ENCODE peak calls at places on chromosomes 2 and 18, in eight cellular contexts. N, M, E, R, U, T, H and F are unnamed samples.

GRCh38 chr2:237604960-237605359 is 14.4 kb upstream of the RAB17 start:
- DNase-seq in N (no peak), M (no peak), E (peak), R (no peak), U (no peak), T (no peak), H (no peak), F (no peak)

GRCh38 chr2:205743982-205744644 is 61.8 kb downstream of the NRP2 start:
- DNase-seq in N (no peak), M (no peak), E (no peak), R (no peak), U (no peak), T (no peak), H (no peak), F (no peak)

GRCh38 chr18:58045265-58046086 is 1.4 kb downstream of the NEDD4L start:
- DNase-seq in N (no peak), M (peak), E (peak), R (no peak), U (no peak), T (peak), H (no peak), F (peak)

GRCh38 chr2:109171444-109172334 is 42.7 kb downstream of the SH3RF3 start:
- DNase-seq in N (peak), M (no peak), E (no peak), R (peak), U (no peak), T (no peak), H (peak), F (peak)

GRCh38 chr2:53933329-53933728 is 37.5 kb downstream of the PSME4 start:
- DNase-seq in N (no peak), M (no peak), E (no peak), R (no peak), U (no peak), T (no peak), H (no peak), F (no peak)

GRCh38 chr2:57850415-57851130 is 196.0 kb upstream of the VRK2 start:
- DNase-seq in N (no peak), M (no peak), E (no peak), R (no peak), U (no peak), T (no peak), H (no peak), F (no peak)

GRCh38 chr2:54279385-54279784 is 23.4 kb upstream of the TSPYL6 start:
- DNase-seq in N (no peak), M (no peak), E (no peak), R (no peak), U (no peak), T (no peak), H (no peak), F (no peak)

GRCh38 chr2:16525265-16525887 is 140.3 kb downstream of the CYRIA start:
- DNase-seq in N (no peak), M (peak), E (peak), R (no peak), U (no peak), T (peak), H (no peak), F (peak)

GRCh38 chr2:241496904-241497877 is 11.2 kb downstream of the STK25 start:
- DNase-seq in N (no peak), M (no peak), E (no peak), R (no peak), U (no peak), T (no peak), H (no peak), F (no peak)

GRCh38 chr2:148876190-148876588 is 1.2 kb downstream of the KIF5C start:
- DNase-seq in N (no peak), M (peak), E (no peak), R (no peak), U (no peak), T (peak), H (no peak), F (peak)

GRCh38 chr2:68779595-68779994 is 45.0 kb downstream of the ARHGAP25 start:
- DNase-seq in N (no peak), M (no peak), E (no peak), R (no peak), U (no peak), T (no peak), H (no peak), F (no peak)

GRCh38 chr2:54931473-54931872 is 118.8 kb downstream of the RTN4 start:
- DNase-seq in N (no peak), M (no peak), E (no peak), R (no peak), U (no peak), T (no peak), H (no peak), F (no peak)

DNA sequence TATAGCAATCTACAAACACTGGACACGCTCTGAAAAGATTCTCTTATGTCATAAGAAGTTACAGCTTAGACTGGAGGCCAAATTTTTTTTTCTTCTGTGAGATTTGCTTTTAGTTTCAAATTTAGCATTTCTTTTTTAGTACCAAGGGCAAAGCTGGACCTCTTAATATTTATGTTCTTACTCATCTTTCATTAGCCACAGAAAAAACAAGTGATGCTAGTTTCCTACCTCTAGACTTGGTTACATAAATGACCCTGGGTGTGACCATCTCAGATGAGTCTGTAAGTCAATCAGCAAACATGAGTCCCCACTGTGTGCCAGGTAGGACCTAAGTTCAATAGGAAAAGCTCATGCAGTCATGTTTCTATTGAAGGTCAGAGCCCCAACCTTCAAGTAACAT is 94.4 kb downstream of the MEP1B start:
- DNase-seq in N (no peak), M (no peak), E (no peak), R (no peak), U (no peak), T (no peak), H (no peak), F (no peak)
- TF ChIP-seq CTCF in N (no peak), M (no peak), E (no peak), R (no peak), U (no peak), T (no peak), H (no peak), F (no peak)

DNA sequence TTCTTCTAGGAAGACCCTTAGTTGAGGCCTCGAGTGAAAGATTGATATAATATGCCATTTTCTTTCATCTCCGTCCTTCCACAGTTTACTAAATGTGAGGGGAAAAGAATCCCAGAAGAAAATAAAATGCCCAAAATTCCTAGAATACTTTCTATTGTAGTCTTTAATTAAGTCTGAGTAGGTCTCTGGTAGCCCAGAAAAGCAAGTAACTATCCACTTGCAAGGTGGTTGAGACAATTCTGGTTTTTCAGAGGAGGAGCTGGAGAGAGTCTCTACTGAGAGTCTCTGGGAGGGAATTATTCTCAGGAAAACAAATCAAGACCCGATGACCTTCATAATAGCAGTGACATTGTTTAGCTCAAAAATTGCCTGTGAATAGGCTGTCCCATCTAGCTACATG is 63.9 kb upstream of the TTC39C start:
- DNase-seq in N (no peak), M (peak), E (no peak), R (no peak), U (no peak), T (no peak), H (no peak), F (no peak)
- H3K4me3 ChIP-seq in N (no peak), M (no peak), E (no peak), R (no peak), U (no peak), T (no peak), H (no peak), F (no peak)

GRCh38 chr2:122136071-122136470 is 380.6 kb downstream of the TSN start:
- DNase-seq in N (no peak), M (peak), E (peak), R (no peak), U (no peak), T (peak), H (no peak), F (peak)
- TF ChIP-seq CTCF in N (no peak), M (peak), E (peak), R (no peak), U (peak), T (peak), H (no peak), F (peak)

DNA sequence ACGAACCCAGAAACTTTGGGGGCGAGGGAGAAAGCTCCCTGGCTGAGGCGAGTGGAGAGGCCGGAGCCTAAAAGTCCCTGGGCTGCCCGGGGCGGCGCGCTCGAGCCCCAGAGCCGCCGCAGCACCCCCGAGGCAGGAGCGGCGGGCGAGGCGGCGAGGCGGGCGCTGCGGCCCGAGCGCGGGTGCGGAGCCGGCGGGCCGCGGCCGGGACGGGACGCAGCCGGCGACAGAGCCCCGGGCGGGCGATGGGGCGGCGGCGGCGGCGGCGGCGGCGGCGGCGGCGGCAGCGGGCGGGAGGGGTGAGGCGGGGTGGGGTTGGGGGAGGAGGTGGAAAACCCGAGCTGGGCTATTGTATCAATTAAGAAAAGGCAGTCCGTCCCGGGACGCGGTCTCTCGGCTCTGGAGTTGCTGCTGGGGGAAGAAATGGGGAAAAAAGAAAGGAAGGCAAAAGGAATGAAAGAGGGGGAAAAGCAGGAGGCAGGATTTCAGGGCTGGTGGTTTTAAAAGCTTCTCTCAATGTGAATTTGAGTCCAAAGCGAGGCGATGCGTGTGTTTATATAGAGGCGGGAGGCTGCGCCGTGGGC is 821 bp upstream of the CYP26B1 start:
- DNase-seq in N (no peak), M (peak), E (no peak), R (no peak), U (no peak), T (no peak), H (no peak), F (no peak)
- H3K4me3 ChIP-seq in N (peak), M (peak), E (peak), R (peak), U (no peak), T (no peak), H (peak), F (no peak)

GRCh38 chr2:179898873-179899272 is 37.5 kb upstream of the ZNF385B start:
- DNase-seq in N (peak), M (peak), E (peak), R (no peak), U (no peak), T (peak), H (no peak), F (peak)
- TF ChIP-seq CTCF in N (peak), M (peak), E (peak), R (no peak), U (peak), T (peak), H (no peak), F (peak)

DNA sequence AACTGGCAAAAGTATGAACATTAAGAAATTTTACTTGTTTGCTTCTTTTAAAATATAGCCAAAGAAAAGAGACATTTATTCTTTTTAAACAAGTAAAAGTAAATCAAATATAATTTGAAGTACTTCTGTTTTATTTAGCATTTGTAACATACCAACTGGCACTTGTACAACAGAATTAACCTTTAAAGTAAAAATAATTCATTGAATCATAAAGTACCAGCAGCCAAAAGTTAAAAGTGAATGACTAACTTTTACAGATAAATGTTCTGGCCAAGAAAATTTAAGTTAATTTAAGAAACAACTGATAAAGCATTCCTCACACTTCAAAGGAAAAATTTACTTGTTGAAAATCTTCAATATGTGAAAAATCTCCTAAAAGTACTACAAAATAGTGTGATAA is 23.8 kb downstream of the RTTN start:
- DNase-seq in N (no peak), M (no peak), E (no peak), R (no peak), U (no peak), T (no peak), H (no peak), F (no peak)
- H3K4me3 ChIP-seq in N (no peak), M (no peak), E (no peak), R (no peak), U (no peak), T (no peak), H (no peak), F (no peak)